ENCODE peak calls at places on chromosomes 13 and 19, in ten cellular contexts. J, S, Z, X, V, B, U, A, K and D are unnamed samples.

GRCh38 chr19:54492568-54492967 is 10.1 kb upstream of the LAIR2 start:
- DNase-seq in J (no peak), S (no peak), Z (no peak), X (no peak), V (no peak), B (no peak), U (no peak), A (no peak), K (no peak), D (no peak)

GRCh38 chr13:32254916-32255743 is 60.0 kb downstream of the ZAR1L start:
- DNase-seq in J (no peak), S (no peak), Z (no peak), X (no peak), V (no peak), B (peak), U (no peak), A (no peak), K (no peak), D (no peak)

GRCh38 chr13:112477070-112477619 is 101.0 kb downstream of the SPACA7 start:
- DNase-seq in J (no peak), S (no peak), Z (no peak), X (no peak), V (no peak), B (no peak), U (no peak), A (no peak), K (no peak), D (no peak)

GRCh38 chr13:20848203-20848602 is 54.3 kb downstream of the XPO4 start:
- DNase-seq in J (no peak), S (no peak), Z (no peak), X (no peak), V (no peak), B (no peak), U (no peak), A (no peak), K (no peak), D (no peak)

GRCh38 chr19:6481541-6482342 is at the start of gene DENND1C:
- DNase-seq in J (no peak), S (no peak), Z (no peak), X (peak), V (peak), B (peak), U (no peak), A (no peak), K (peak), D (no peak)

GRCh38 chr19:2438178-2438577 is 10.8 kb upstream of the TIMM13 start:
- DNase-seq in J (no peak), S (no peak), Z (no peak), X (no peak), V (no peak), B (no peak), U (no peak), A (no peak), K (no peak), D (no peak)

GRCh38 chr19:47427241-47428176 is 8.2 kb upstream of the MEIS3 start:
- DNase-seq in J (peak), S (no peak), Z (peak), X (peak), V (peak), B (peak), U (peak), A (no peak), K (peak), D (no peak)

GRCh38 chr19:28582807-28583206 is 630.1 kb downstream of the UQCRFS1 start:
- DNase-seq in J (no peak), S (no peak), Z (no peak), X (no peak), V (no peak), B (no peak), U (no peak), A (no peak), K (no peak), D (no peak)

DNA sequence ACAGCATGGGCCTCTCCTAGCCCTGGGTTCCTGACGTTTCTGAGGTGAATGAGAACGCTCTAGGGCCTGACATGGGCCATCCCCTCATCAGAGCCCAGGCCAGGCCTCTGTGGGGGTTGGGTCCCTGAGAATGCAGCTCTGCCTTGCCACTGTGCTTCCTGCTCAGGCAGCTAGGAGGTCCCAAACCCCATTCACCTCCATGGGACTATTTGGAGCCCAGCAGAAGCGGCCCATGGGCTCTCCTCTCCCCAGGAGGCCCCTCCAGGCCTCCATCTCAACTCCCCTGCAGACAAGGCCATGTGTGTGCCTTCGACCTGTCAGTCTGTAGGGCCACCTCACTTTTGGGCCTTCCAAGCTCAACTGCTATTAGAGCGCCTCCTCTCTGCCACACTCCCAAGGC is 36.9 kb downstream of the ELL start:
- DNase-seq in J (no peak), S (no peak), Z (no peak), X (no peak), V (no peak), B (no peak), U (no peak), A (no peak), K (no peak), D (no peak)
- TF ChIP-seq CTCF in J (no peak), S (no peak), Z (no peak), X (no peak), V (no peak), B (no peak), U (no peak), A (no peak), K (no peak), D (no peak)

DNA sequence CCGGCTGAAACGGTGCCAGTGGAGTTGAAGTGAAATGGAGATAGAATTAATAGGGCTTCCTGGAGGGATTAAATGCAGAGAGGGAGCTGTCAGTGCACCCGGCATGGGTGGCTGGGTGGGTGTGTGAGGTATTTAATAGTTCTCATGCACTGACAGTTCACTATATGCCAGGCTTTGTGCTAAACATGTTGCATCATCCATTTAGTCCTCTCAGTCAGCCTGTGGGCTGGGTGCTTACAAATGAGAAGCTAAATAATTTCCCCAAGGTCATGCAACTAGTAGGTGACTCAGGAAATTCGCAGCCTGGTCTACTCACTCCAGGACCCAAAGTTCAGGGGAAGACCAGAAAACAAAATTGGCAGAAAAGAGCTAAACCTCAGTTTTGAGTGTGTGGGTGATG is 63.5 kb upstream of the SPATA13 start:
- DNase-seq in J (no peak), S (peak), Z (no peak), X (no peak), V (no peak), B (peak), U (no peak), A (peak), K (no peak), D (no peak)
- TF ChIP-seq CTCF in J (no peak), S (no peak), Z (no peak), X (no peak), V (no peak), B (no peak), U (no peak), A (no peak), K (no peak), D (no peak)

GRCh38 chr13:27043013-27043412 is 128.6 kb downstream of the USP12 start:
- DNase-seq in J (no peak), S (peak), Z (no peak), X (no peak), V (no peak), B (peak), U (no peak), A (peak), K (no peak), D (no peak)
- TF ChIP-seq CTCF in J (no peak), S (no peak), Z (no peak), X (no peak), V (no peak), B (no peak), U (no peak), A (no peak), K (no peak), D (no peak)

GRCh38 chr13:36680918-36681317 is 7.1 kb downstream of the SERTM1 start:
- DNase-seq in J (peak), S (peak), Z (no peak), X (no peak), V (no peak), B (no peak), U (no peak), A (no peak), K (no peak), D (no peak)
- TF ChIP-seq CTCF in J (no peak), S (no peak), Z (no peak), X (no peak), V (no peak), B (no peak), U (no peak), A (no peak), K (no peak), D (no peak)